ENCODE peak calls at places on chromosome 1, in four cellular contexts. Q is GM12878, I is HepG2, K is K562. A is an unnamed sample.

GRCh38 chr1:177858222-177858894 is 111.5 kb downstream of the SEC16B start:
- DNase-seq in Q (no peak), I (no peak), K (no peak), A (no peak)

GRCh38 chr1:8671313-8671917 is 146.0 kb downstream of the RERE start:
- DNase-seq in Q (no peak), K (peak), I (peak), A (peak)

GRCh38 chr1:233289676-233290075 is 5.8 kb downstream of the PCNX2 start:
- DNase-seq in I (no peak), K (no peak), Q (no peak), A (no peak)

GRCh38 chr1:78840447-78841251 is 165.9 kb downstream of the ADGRL4 start:
- DNase-seq in I (no peak), Q (no peak), K (no peak), A (no peak)

GRCh38 chr1:22636927-22637326 is 499 bp downstream of the C1QA start:
- DNase-seq in K (no peak), I (no peak), Q (no peak), A (no peak)

GRCh38 chr1:51189421-51190073 is 46.5 kb upstream of the RNF11 start:
- DNase-seq in I (peak), Q (no peak), K (peak), A (peak)

GRCh38 chr1:67802565-67802964 is 30.7 kb downstream of the GNG12 start:
- DNase-seq in K (no peak), Q (no peak), I (no peak), A (no peak)

GRCh38 chr1:15678578-15678977 is 5.5 kb upstream of the PLEKHM2 start:
- DNase-seq in I (peak), K (no peak), Q (peak), A (peak)

GRCh38 chr1:215056584-215056983 is 26.0 kb upstream of the KCNK2 start:
- DNase-seq in Q (no peak), I (no peak), K (no peak), A (no peak)

GRCh38 chr1:109161836-109162606 is 48.1 kb downstream of the ELAPOR1 start:
- DNase-seq in K (no peak), Q (peak), I (no peak), A (no peak)

GRCh38 chr1:240019524-240019923 is 72.2 kb upstream of the FMN2 start:
- DNase-seq in Q (no peak), I (no peak), K (no peak), A (no peak)

GRCh38 chr1:160082487-160082886 is 1.1 kb downstream of the KCNJ9 start:
- DNase-seq in I (no peak), K (no peak), Q (no peak), A (no peak)

GRCh38 chr1:210260087-210260486 is 27.5 kb downstream of the SERTAD4 start:
- DNase-seq in I (no peak), K (no peak), Q (no peak), A (no peak)

GRCh38 chr1:10564063-10564462 is 89.3 kb downstream of the PEX14 start:
- DNase-seq in I (no peak), K (no peak), Q (no peak), A (no peak)

GRCh38 chr1:59541891-59542290 is 245.0 kb downstream of the FGGY start:
- DNase-seq in I (no peak), Q (no peak), K (peak), A (no peak)

GRCh38 chr1:119330062-119330939 is 38.3 kb upstream of the HAO2 start:
- DNase-seq in K (no peak), Q (no peak), I (no peak), A (no peak)

GRCh38 chr1:246161626-246162025 is 345.5 kb downstream of the SMYD3 start:
- DNase-seq in I (no peak), K (no peak), Q (no peak), A (no peak)

GRCh38 chr1:92404661-92405060 is 82.1 kb downstream of the GFI1 start:
- DNase-seq in I (peak), Q (no peak), K (no peak), A (no peak)

GRCh38 chr1:211870156-211870555 is 39.6 kb upstream of the LPGAT1 start:
- DNase-seq in I (no peak), K (no peak), Q (no peak), A (no peak)
- TF ChIP-seq KDM1A in I (no peak), K (no peak), Q (no peak), A (no peak)

GRCh38 chr1:61289232-61289967 is 207.0 kb downstream of the NFIA start:
- DNase-seq in K (no peak), I (no peak), Q (no peak), A (no peak)
- TF ChIP-seq CHD4 in K (peak), I (no peak), Q (no peak), A (no peak)

GRCh38 chr1:86345053-86345452 is 51.1 kb downstream of the ODF2L start:
- DNase-seq in K (no peak), Q (no peak), I (no peak), A (no peak)
- TF ChIP-seq KDM1A in K (no peak), Q (no peak), I (no peak), A (no peak)

GRCh38 chr1:32500387-32501209 is 35.7 kb downstream of the ZBTB8B start:
- DNase-seq in Q (no peak), I (no peak), K (peak), A (peak)
- TF ChIP-seq CHD4 in Q (no peak), I (no peak), K (no peak), A (no peak)